ENCODE peak calls at places on chromosomes 2 and 18, in nine cellular contexts. O is SJSA1; V is upper lobe of right lung; S is WERI-Rb-1; Q is CD4-positive, alpha-beta T cell; E is ovary; X is mesenchymal stem cell; N is brain microvascular endothelial cell; Z is GM23338. G is an unnamed sample.

GRCh38 chr2:20050712-20051517 is 513 bp downstream of the LAPTM4A start:
- DNase-seq in E (peak; percentile 65), N (no peak), Z (peak; percentile 73), O (peak; percentile 73), S (peak; percentile 81), V (no peak), X (peak; percentile 83), Q (no peak), G (no peak)

GRCh38 chr18:62767321-62767720 is 52.0 kb downstream of the PHLPP1 start:
- DNase-seq in V (no peak), O (peak; percentile 37), X (peak; percentile 40), Z (no peak), N (peak; percentile 40), E (no peak), S (no peak), Q (no peak), G (no peak)

GRCh38 chr2:74511104-74511989 is 2.9 kb upstream of the TLX2 start:
- DNase-seq in Q (no peak), S (peak; percentile 68), V (no peak), E (no peak), Z (no peak), N (no peak), O (peak; percentile 45), X (no peak), G (no peak)

GRCh38 chr2:138201326-138201725 is 237.1 kb downstream of the HNMT start:
- DNase-seq in N (peak; percentile 4), S (no peak), Q (no peak), Z (no peak), E (no peak), X (peak; percentile 13), V (no peak), O (no peak), G (no peak)

GRCh38 chr2:8567469-8568108 is 114.3 kb upstream of the ID2 start:
- DNase-seq in Z (no peak), V (no peak), Q (no peak), S (no peak), N (no peak), O (no peak), E (no peak), X (peak; percentile 15), G (no peak)

GRCh38 chr2:237624565-237624964 is 2.8 kb upstream of the LRRFIP1 start:
- DNase-seq in E (no peak), Z (no peak), Q (no peak), X (no peak), V (peak; percentile 30), S (no peak), O (no peak), N (no peak), G (no peak)

GRCh38 chr2:77721593-77721992 is 199.4 kb upstream of the LRRTM4 start:
- DNase-seq in S (no peak), Z (no peak), N (no peak), Q (no peak), V (no peak), O (no peak), E (no peak), X (no peak), G (no peak)

GRCh38 chr18:23301971-23302370 is 151.1 kb upstream of the RIOK3 start:
- DNase-seq in S (peak; percentile 83), Z (no peak), E (no peak), V (no peak), O (no peak), N (no peak), X (no peak), Q (no peak), G (no peak)

GRCh38 chr2:29606105-29606871 is 315.1 kb downstream of the ALK start:
- DNase-seq in N (peak; percentile 80), O (peak; percentile 75), X (peak; percentile 57), Z (no peak), Q (no peak), V (no peak), E (no peak), S (no peak), G (peak; percentile 16)

GRCh38 chr18:11040823-11041712 is 108.3 kb downstream of the PIEZO2 start:
- DNase-seq in X (peak; percentile 76), O (peak; percentile 53), S (peak; percentile 49), E (peak; percentile 68), Q (no peak), N (peak; percentile 75), Z (peak; percentile 83), V (no peak), G (no peak)

GRCh38 chr2:238462782-238463396 is 36.2 kb downstream of the ASB1 start:
- DNase-seq in E (no peak), O (peak; percentile 52), N (peak; percentile 56), V (no peak), Z (peak; percentile 70), X (peak; percentile 58), Q (no peak), S (no peak), G (no peak)

GRCh38 chr2:44777542-44777941 is 164.0 kb upstream of the SIX3 start:
- DNase-seq in X (no peak), V (no peak), Z (peak; percentile 53), Q (no peak), S (peak; percentile 92), E (no peak), O (no peak), N (no peak), G (no peak)

GRCh38 chr2:45045706-45046105 is 36.5 kb upstream of the SIX2 start:
- DNase-seq in Z (no peak), X (no peak), S (peak; percentile 16), V (no peak), N (no peak), E (no peak), Q (no peak), O (no peak), G (no peak)

GRCh38 chr2:134206573-134206972 is 47.3 kb upstream of the MGAT5 start:
- DNase-seq in E (no peak), Z (no peak), V (no peak), N (peak; percentile 79), Q (no peak), S (no peak), O (no peak), X (peak; percentile 68), G (no peak)

GRCh38 chr18:13500227-13500865 is 226.0 kb downstream of the FAM210A start:
- DNase-seq in S (no peak), E (no peak), O (no peak), V (no peak), Q (no peak), Z (peak; percentile 88), X (peak; percentile 18), N (peak; percentile 70), G (peak; percentile 58)

GRCh38 chr18:58603365-58604067 is 25.4 kb downstream of the ALPK2 start:
- DNase-seq in N (no peak), Z (no peak), E (no peak), Q (no peak), S (no peak), X (peak; percentile 67), V (no peak), O (no peak), G (no peak)

GRCh38 chr2:108579631-108580030 is 45.4 kb downstream of the LIMS1 start:
- DNase-seq in N (no peak), Q (no peak), V (no peak), O (peak; percentile 45), E (no peak), S (no peak), Z (no peak), X (peak; percentile 85), G (no peak)
- H3K27ac ChIP-seq in N (peak overlapping the region; percentile 65), Q (no peak overlapping the region), V (peak overlapping the region; percentile 15), O (peak overlapping the region; percentile 75), E (no peak overlapping the region), S (no peak overlapping the region), Z (no peak overlapping the region), X (peak overlapping the region; percentile 94), G (no peak overlapping the region)

DNA sequence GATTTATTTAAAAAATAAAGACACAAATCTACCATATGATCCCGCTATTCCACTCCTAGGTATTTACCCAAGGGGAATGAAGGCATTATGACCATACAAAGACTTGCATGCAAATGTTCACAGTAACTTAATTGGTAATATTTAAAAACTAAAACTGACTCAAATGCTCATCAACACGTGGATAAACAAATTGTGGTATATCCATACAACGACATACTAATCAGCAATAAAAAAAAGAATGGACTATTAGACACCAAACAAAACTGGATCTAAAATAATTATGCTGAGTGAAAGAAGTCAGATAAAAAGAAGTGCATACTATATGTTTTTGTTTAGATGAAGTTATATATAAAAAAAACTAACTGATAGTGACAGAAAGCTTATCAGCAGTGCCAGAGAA is 428.3 kb downstream of the ZEB2 start:
- DNase-seq in N (no peak), E (no peak), S (no peak), X (no peak), V (no peak), Z (no peak), O (no peak), Q (no peak), G (no peak)
- H3K27ac ChIP-seq in N (no peak overlapping the region), E (no peak overlapping the region), S (no peak overlapping the region), X (no peak overlapping the region), V (no peak overlapping the region), Z (no peak overlapping the region), O (no peak overlapping the region), Q (no peak overlapping the region), G (no peak overlapping the region)

DNA sequence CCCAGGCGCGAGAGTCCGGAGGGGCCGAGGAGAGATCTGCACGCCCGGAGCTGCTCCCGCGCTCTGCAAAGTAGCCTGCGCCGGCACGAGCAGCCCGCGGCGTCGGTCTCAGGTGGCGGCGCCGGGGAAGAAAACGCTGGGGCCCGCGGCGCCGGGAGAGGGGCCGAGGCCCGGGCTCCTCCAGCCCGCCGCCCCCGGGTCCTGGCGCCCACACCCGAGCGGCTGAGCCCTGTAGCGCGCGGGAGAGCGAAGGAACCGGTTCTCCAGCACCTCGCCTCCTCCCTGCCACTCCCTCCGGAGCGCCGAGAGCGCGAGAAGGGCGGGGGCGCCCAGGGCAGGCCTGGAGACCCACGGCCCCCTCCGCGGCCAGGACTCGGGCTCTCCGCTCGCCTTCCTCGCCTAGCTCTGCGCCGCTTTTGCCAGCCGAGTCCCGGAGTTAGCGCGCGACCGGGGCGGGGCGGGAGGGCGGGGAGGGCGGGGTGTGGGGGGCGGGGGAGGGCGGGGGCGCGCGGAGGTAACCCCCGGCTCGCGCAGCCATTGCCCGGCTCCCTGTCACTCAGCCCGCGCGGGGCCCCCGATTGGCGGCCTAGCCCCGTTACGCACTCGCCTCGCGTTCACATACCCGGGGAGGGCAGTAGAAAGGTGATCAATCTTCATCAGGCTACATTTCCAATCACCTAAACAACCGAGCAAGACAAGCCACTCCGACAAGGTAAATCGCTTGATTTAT is at the start of gene OTX1:
- DNase-seq in O (peak; percentile 78), E (peak; percentile 62), V (peak; percentile 83), Q (no peak), S (peak; percentile 91), X (no peak), Z (peak; percentile 90), N (no peak), G (peak; percentile 36)
- H3K27ac ChIP-seq in O (peak within 1 kb of the TSS; percentile 36), E (no peak within 1 kb of the TSS), V (no peak within 1 kb of the TSS), Q (no peak within 1 kb of the TSS), S (peak within 1 kb of the TSS; percentile 42), X (no peak within 1 kb of the TSS), Z (no peak within 1 kb of the TSS), N (no peak within 1 kb of the TSS), G (peak within 1 kb of the TSS; percentile 62)

DNA sequence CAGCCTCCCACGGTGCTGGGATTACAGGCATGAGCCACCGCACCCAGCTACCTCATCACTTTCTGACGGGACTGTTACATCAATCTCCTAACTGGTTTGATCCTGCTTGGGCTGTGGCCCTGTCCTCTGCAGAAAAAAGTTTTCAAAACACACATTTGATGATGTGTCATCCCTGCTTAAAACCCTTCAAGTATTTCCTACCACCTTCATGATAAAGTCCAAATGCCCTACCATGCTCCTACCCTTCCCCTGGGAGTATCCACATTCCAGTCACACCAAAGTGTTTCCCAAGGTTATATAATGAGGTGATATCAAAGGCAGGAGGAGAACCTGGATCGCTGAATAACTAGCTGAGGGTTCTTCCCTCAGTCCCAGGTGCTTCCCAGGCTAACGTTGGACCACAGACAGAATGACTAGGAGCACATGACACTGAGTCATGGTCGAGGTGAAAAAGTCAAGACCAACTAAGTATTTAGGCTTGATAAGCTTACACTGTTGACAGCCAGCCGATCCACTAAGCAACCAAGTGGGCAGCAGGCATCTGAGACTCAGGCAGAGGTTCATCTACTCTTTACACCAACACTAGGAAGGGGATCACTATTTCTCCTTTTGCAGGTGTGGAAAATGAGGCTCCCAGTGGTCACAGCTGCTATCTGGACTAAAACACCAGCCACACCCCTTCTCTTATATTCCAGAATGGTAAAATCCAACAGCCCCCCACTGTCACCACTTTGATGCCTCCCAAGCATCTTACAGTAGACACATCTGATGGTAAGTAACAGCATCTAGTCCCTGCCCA is 31.8 kb downstream of the CYRIA start:
- DNase-seq in S (no peak), Q (no peak), O (no peak), V (no peak), Z (no peak), N (peak; percentile 81), X (peak; percentile 44), E (no peak), G (peak; percentile 62)
- H3K27ac ChIP-seq in S (no peak overlapping the region), Q (no peak overlapping the region), O (no peak overlapping the region), V (no peak overlapping the region), Z (no peak overlapping the region), N (peak overlapping the region; percentile 62), X (no peak overlapping the region), E (no peak overlapping the region), G (peak overlapping the region; percentile 65)

G was measured in epithelial cell of prostate.